ENCODE peak calls at places on chromosome 7, in ten cellular contexts. M is IMR-90, Z is prostate gland, P is AG10803, V is body of pancreas, J is uterus, I is OCI-LY7, W is GM12864, S is PC-3, C is GM12865. B is an unnamed sample.

GRCh38 chr7:83149466-83149865 is 13.2 kb downstream of the PCLO start:
- DNase-seq in J (no peak), V (no peak), C (no peak), Z (no peak), P (peak), W (no peak), M (peak), I (no peak), S (peak), B (no peak)

GRCh38 chr7:102210787-102211186 is 75.9 kb upstream of the SH2B2 start:
- DNase-seq in V (no peak), P (no peak), J (no peak), W (no peak), S (no peak), I (no peak), Z (no peak), M (no peak), C (no peak), B (no peak)

GRCh38 chr7:20794676-20795075 is 8.0 kb upstream of the SP8 start:
- DNase-seq in S (no peak), I (no peak), V (no peak), Z (no peak), C (no peak), P (no peak), W (no peak), J (no peak), M (no peak), B (no peak)

GRCh38 chr7:80833289-80834104 is 85.4 kb downstream of the SEMA3C start:
- DNase-seq in Z (no peak), C (no peak), S (no peak), M (peak), I (no peak), J (no peak), V (no peak), P (peak), W (no peak), B (peak)

GRCh38 chr7:81155654-81156373 is 237.0 kb upstream of the SEMA3C start:
- DNase-seq in J (no peak), P (no peak), V (no peak), I (no peak), S (peak), Z (no peak), M (no peak), C (no peak), W (no peak), B (peak)

GRCh38 chr7:158774916-158775315 is 54.4 kb downstream of the ESYT2 start:
- DNase-seq in M (peak), Z (no peak), S (no peak), J (no peak), V (no peak), P (peak), W (no peak), I (no peak), C (no peak), B (no peak)

GRCh38 chr7:80918909-80919721 is at the start of gene SEMA3C:
- DNase-seq in P (peak), V (peak), W (no peak), S (peak), M (peak), C (no peak), Z (peak), I (no peak), J (peak), B (peak)

GRCh38 chr7:146150153-146150552 is 33.6 kb downstream of the CNTNAP2 start:
- DNase-seq in Z (no peak), C (no peak), W (no peak), I (no peak), S (peak), M (no peak), V (no peak), P (no peak), J (no peak), B (peak)

GRCh38 chr7:30412810-30413504 is 65.6 kb downstream of the NOD1 start:
- DNase-seq in V (peak), P (peak), S (peak), Z (peak), J (no peak), W (peak), M (peak), C (peak), I (peak), B (peak)

GRCh38 chr7:47511698-47512370 is 70.1 kb downstream of the TNS3 start:
- DNase-seq in S (no peak), I (no peak), P (no peak), C (no peak), M (no peak), W (no peak), V (peak), Z (no peak), J (no peak), B (no peak)

GRCh38 chr7:39451901-39452300 is 114.3 kb upstream of the YAE1 start:
- DNase-seq in J (no peak), S (no peak), I (no peak), W (no peak), V (no peak), M (no peak), C (no peak), P (no peak), Z (no peak), B (no peak)

GRCh38 chr7:34928052-34928451 is 109.2 kb downstream of the DPY19L1 start:
- DNase-seq in J (no peak), I (peak), Z (peak), S (peak), C (peak), W (peak), M (no peak), V (peak), P (peak), B (peak)

GRCh38 chr7:81768951-81769778 is 682 bp downstream of the HGF start:
- DNase-seq in W (no peak), P (no peak), S (no peak), C (peak), I (no peak), M (peak), J (no peak), Z (no peak), V (no peak), B (no peak)

GRCh38 chr7:33710608-33711007 is 194.7 kb upstream of the BMPER start:
- DNase-seq in Z (no peak), V (no peak), W (no peak), I (no peak), S (no peak), J (no peak), M (peak), C (no peak), P (peak), B (no peak)

GRCh38 chr7:11192506-11192905 is 218.8 kb downstream of the PHF14 start:
- DNase-seq in I (no peak), P (peak), W (no peak), V (no peak), Z (no peak), M (peak), C (no peak), J (no peak), S (no peak), B (peak)

GRCh38 chr7:11194492-11194891 is 220.8 kb downstream of the PHF14 start:
- DNase-seq in S (no peak), Z (no peak), P (peak), J (no peak), W (no peak), C (no peak), V (no peak), M (no peak), I (no peak), B (peak)

GRCh38 chr7:11193888-11194287 is 220.2 kb downstream of the PHF14 start:
- DNase-seq in P (no peak), V (no peak), W (no peak), J (no peak), Z (no peak), C (no peak), M (no peak), I (no peak), S (no peak), B (no peak)

GRCh38 chr7:11191574-11192220 is 218.0 kb downstream of the PHF14 start:
- DNase-seq in W (no peak), I (no peak), J (no peak), V (no peak), P (no peak), M (no peak), C (no peak), Z (no peak), S (no peak), B (no peak)

GRCh38 chr7:11193131-11193867 is 219.6 kb downstream of the PHF14 start:
- DNase-seq in C (no peak), J (no peak), I (no peak), W (no peak), S (peak), M (no peak), V (peak), P (peak), Z (peak), B (peak)
- H3K4me3 ChIP-seq in C (no peak), J (no peak), I (no peak), W (no peak), S (no peak), M (peak), V (no peak), P (peak), Z (peak), B (peak)

GRCh38 chr7:4683884-4684565 is 1.9 kb downstream of the FOXK1 start:
- DNase-seq in Z (peak), P (peak), C (peak), V (peak), S (peak), I (peak), J (peak), M (peak), W (no peak), B (peak)
- TF ChIP-seq CTCF in Z (no peak), P (peak), C (peak), V (peak), S (no peak), I (peak), J (no peak), M (peak), W (peak), B (peak)

GRCh38 chr7:2359610-2360009 is 5.0 kb downstream of the EIF3B start:
- DNase-seq in C (no peak), M (no peak), W (no peak), V (no peak), P (no peak), J (no peak), S (no peak), Z (no peak), I (no peak), B (no peak)
- H3K4me3 ChIP-seq in C (no peak), M (no peak), W (no peak), V (no peak), P (no peak), J (no peak), S (no peak), Z (no peak), I (no peak), B (no peak)

GRCh38 chr7:139906879-139907278 is 77.8 kb downstream of the TBXAS1 start:
- DNase-seq in P (no peak), W (no peak), I (no peak), M (no peak), S (no peak), Z (no peak), C (no peak), V (no peak), J (no peak), B (no peak)
- TF ChIP-seq CTCF in P (no peak), W (no peak), I (no peak), M (no peak), S (no peak), Z (no peak), C (no peak), V (no peak), J (no peak), B (no peak)

DNA sequence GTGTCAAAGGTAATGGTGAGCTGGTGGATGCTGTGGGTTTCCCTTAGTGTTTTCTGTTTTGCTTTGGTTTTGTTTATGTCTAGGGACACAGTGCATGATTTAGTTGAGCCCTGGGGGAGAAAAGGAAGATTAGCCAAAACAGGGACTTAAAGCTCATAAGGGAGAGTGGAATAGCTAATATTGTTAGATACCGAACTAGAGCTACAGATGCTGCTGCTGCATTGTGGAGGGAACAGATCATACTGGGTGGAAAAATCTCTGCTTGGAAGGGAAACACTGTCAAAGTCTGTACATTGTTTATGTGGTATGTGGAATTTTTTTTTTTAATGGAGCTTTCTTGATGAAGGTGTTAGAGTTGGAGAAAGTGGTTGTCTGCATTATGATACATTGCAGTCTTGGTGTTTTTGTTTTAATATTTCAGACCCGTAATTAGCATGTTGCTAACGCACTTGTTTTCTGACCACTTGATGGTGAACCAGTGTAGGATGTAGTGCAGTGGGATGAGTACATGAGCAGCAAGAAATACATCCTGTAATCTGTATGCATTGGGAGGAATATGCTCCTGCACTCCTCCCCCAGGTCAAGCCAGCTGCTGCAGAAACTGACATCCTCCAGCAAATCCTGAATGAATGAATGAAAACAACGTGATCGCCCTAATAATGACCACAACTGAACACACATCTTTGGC is 2.2 kb downstream of the GLCCI1 start:
- DNase-seq in J (no peak), P (no peak), V (no peak), S (peak), Z (no peak), M (peak), I (peak), C (peak), W (no peak), B (no peak)
- H3K4me3 ChIP-seq in J (peak), P (peak), V (peak), S (peak), Z (peak), M (peak), I (peak), C (peak), W (peak), B (peak)

B was measured in fibroblast of mammary gland.